ENCODE peak calls at places on chromosomes 3 and 15, in five cellular contexts. P, W, C, L and G are unnamed samples. For H3K27me3, the result is how much of the 10 kb centered on the place peaks cover.

GRCh38 chr3:101146946-101147345 is 153.7 kb upstream of the ABI3BP start:
- DNase-seq in P (no peak), W (no peak), C (no peak), L (no peak), G (no peak)

GRCh38 chr3:35777065-35777464 is 137.7 kb downstream of the ARPP21 start:
- DNase-seq in P (no peak), W (no peak), C (no peak), L (no peak), G (no peak)

GRCh38 chr3:45688194-45688881 is 858 bp upstream of the SACM1L start:
- DNase-seq in P (peak), W (peak), C (no peak), L (peak), G (no peak)

GRCh38 chr3:22372292-22372949 is 621.4 kb upstream of the ZNF385D start:
- DNase-seq in P (no peak), W (no peak), C (no peak), L (peak), G (no peak)

GRCh38 chr15:75727851-75728715 is 15.4 kb upstream of the CSPG4 start:
- DNase-seq in P (peak), W (peak), C (no peak), L (peak), G (no peak)

GRCh38 chr3:31035681-31036080 is 141.2 kb upstream of the GADL1 start:
- DNase-seq in P (no peak), W (no peak), C (no peak), L (no peak), G (no peak)

GRCh38 chr3:127170794-127171193 is 22.1 kb upstream of the PRR23E start:
- DNase-seq in P (no peak), W (no peak), C (peak), L (peak), G (no peak)

GRCh38 chr3:43191116-43191515 is 85.2 kb upstream of the POMGNT2 start:
- DNase-seq in P (no peak), W (no peak), C (no peak), L (no peak), G (no peak)

GRCh38 chr3:183230826-183231225 is 22.2 kb upstream of the B3GNT5 start:
- DNase-seq in P (no peak), W (no peak), C (no peak), L (no peak), G (no peak)

GRCh38 chr3:177085784-177086183 is 111.5 kb downstream of the TBL1XR1 start:
- DNase-seq in P (no peak), W (no peak), C (no peak), L (no peak), G (no peak)

GRCh38 chr3:120432105-120432860 is 18.5 kb downstream of the FSTL1 start:
- DNase-seq in P (no peak), W (no peak), C (no peak), L (peak), G (peak)

GRCh38 chr3:29335438-29335837 is 54.6 kb downstream of the RBMS3 start:
- DNase-seq in P (peak), W (no peak), C (peak), L (peak), G (peak)

GRCh38 chr15:67194171-67195114 is 60.0 kb downstream of the AAGAB start:
- DNase-seq in P (peak), W (no peak), C (no peak), L (no peak), G (no peak)

GRCh38 chr3:129005526-129006303 is 4.6 kb downstream of the EFCC1 start:
- DNase-seq in P (peak), W (peak), C (no peak), L (no peak), G (peak)

GRCh38 chr15:100704281-100705055 is 102.1 kb downstream of the ASB7 start:
- DNase-seq in P (no peak), W (no peak), C (no peak), L (no peak), G (no peak)

GRCh38 chr3:64599651-64600050 is 88.1 kb downstream of the ADAMTS9 start:
- DNase-seq in P (no peak), W (no peak), C (no peak), L (no peak), G (no peak)
- H3K4me3 ChIP-seq in P (no peak), W (no peak), C (no peak), L (no peak), G (no peak)

DNA sequence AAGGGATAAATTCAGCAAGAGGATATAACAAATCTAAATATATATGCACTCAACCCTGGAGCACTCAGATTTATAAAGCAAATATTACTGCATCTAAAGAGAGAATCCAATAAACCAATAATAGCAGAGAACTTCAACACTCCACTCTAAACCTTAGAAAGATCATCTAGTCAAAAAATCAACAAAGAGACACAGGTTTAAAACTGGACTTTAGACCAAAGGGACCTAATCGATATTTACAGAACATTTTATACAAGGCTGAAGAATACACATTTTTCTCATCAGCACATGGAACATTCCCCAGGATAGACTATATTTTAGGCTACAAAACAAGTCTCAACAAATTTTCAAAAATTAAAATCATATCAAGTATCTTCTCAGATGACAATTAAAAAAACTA is 379.0 kb downstream of the GBE1 start:
- DNase-seq in P (no peak), W (no peak), C (no peak), L (no peak), G (no peak)
- H3K27me3 ChIP-seq in P (under half), W (under half), C (under half), L (under half), G (under half)

GRCh38 chr15:74050835-74051234 is 31.5 kb downstream of the GOLGA6A start:
- DNase-seq in P (no peak), W (no peak), C (no peak), L (no peak), G (no peak)
- H3K4me3 ChIP-seq in P (no peak), W (no peak), C (no peak), L (no peak), G (no peak)

DNA sequence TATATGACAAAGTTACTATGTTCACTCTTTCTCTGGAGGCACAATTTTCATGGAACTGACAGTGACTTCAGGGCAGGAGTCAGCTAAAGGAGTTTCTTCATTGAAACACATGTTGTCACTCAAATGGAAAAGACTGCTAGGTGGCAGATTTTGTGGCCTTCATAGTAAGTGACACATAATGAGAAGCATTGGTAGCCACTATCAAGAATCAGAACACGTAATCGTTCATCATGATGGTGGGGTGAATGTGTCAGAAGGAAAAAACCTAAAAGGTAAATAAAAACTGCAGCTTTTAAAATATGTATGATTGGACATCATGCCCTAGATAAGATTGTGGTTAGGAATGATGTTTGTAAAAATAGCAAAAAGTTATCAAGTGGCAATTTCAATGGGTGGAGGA is 1491.0 kb downstream of the SI start:
- DNase-seq in P (no peak), W (no peak), C (no peak), L (no peak), G (no peak)
- H3K27me3 ChIP-seq in P (under half), W (under half), C (under half), L (under half), G (under half)

GRCh38 chr3:149245738-149246451 is 24.3 kb upstream of the CP start:
- DNase-seq in P (no peak), W (peak), C (peak), L (peak), G (no peak)
- H3K4me3 ChIP-seq in P (no peak), W (no peak), C (no peak), L (no peak), G (no peak)

GRCh38 chr3:71754610-71755253 is 1.1 kb downstream of the GPR27 start:
- DNase-seq in P (no peak), W (no peak), C (no peak), L (no peak), G (no peak)
- H3K27me3 ChIP-seq in P (under half), W (under half), C (under half), L (half or more), G (under half)

GRCh38 chr3:111073186-111073585 is 1.6 kb downstream of the NECTIN3 start:
- DNase-seq in P (no peak), W (no peak), C (no peak), L (peak), G (no peak)
- H3K4me3 ChIP-seq in P (peak), W (peak), C (peak), L (peak), G (peak)

DNA sequence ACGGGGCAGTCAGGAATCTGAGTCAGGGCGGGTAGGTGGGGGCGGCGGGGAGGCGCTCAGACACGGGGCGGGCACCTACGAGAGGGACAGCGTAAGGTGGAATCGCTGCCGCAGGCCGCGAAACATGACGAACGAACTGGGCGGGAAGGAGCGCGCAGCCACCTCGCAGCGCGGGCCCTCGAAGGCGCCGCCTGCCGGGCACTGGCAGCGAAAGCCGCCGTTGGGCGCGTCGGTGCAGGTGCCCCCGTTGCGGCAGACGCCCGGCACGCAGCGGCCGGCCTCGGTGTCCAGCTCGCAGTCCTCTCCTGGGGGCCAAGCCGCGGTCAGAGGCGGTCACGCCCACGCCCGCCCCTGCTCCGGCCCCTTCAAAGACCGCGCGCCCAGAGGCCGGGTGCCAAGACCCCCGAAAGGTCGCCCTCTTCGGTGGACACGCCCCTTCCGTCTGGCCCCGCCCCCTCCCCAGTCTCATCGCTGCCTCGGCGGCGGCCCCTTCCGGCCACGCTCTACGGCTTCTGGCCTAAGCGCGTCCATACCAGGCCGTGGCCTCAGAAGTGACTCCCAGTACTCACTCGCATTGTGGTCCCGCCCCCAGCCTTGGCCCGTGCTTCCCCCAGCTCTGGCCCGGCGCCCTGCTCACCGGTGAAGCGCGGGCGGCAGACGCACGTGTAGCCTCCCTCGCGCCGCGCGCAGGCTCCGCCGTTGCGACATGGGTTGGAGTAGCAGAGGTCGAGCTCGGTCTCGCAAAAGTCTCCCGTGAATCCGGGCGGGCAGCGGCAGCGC is 6.4 kb downstream of the CELSR3 start:
- DNase-seq in P (peak), W (peak), C (no peak), L (peak), G (no peak)
- H3K27me3 ChIP-seq in P (under half), W (under half), C (under half), L (under half), G (under half)